ENCODE peak calls at places on chromosomes 2 and 18, in nine cellular contexts. Q is activated naive CD8-positive, alpha-beta T cell treated with anti-CD3 and anti-CD28 coated beads, Interleukin-2, amount 50 U/mL, for 24 hours; K is right atrium auricular region; H is HFF-Myc; Y is mesothelial cell of epicardium; G is foreskin fibroblast; C is stimulated activated CD4-positive, alpha-beta T cell treated with anti-CD3 and anti-CD28 coated beads, Interleukin-12 subunit alpha, Interleukin-12 subunit beta, amount 100 ng/mL, for 4 hours; E is AG09309; J is mucosa of gallbladder. A is an unnamed sample.

GRCh38 chr2:99818842-99819241 is 323.5 kb downstream of the AFF3 start:
- DNase-seq in Q (no peak), K (no peak), H (no peak), Y (no peak), G (peak), C (no peak), E (no peak), J (no peak), A (no peak)

GRCh38 chr2:144827404-144827803 is 307.5 kb upstream of the ZEB2 start:
- DNase-seq in Q (no peak), K (no peak), H (no peak), Y (no peak), G (no peak), C (no peak), E (no peak), J (no peak), A (no peak)

GRCh38 chr18:32552421-32553030 is 81.8 kb upstream of the GAREM1 start:
- DNase-seq in Q (peak), K (no peak), H (peak), Y (no peak), G (peak), C (peak), E (peak), J (peak), A (no peak)

GRCh38 chr2:168851674-168852320 is 38.4 kb downstream of the SPC25 start:
- DNase-seq in Q (no peak), K (no peak), H (peak), Y (no peak), G (peak), C (no peak), E (peak), J (peak), A (peak)

GRCh38 chr2:5319493-5319892 is 372.7 kb upstream of the SOX11 start:
- DNase-seq in Q (no peak), K (no peak), H (no peak), Y (no peak), G (no peak), C (no peak), E (no peak), J (no peak), A (no peak)

GRCh38 chr2:6654279-6654678 is 211.4 kb downstream of the CMPK2 start:
- DNase-seq in Q (no peak), K (no peak), H (no peak), Y (no peak), G (no peak), C (no peak), E (no peak), J (no peak), A (no peak)

GRCh38 chr2:25342372-25343186 is 854 bp upstream of the DNMT3A start:
- DNase-seq in Q (peak), K (peak), H (no peak), Y (peak), G (peak), C (peak), E (peak), J (peak), A (peak)

GRCh38 chr2:210318891-210319290 is 3.9 kb upstream of the MYL1 start:
- DNase-seq in Q (no peak), K (no peak), H (no peak), Y (no peak), G (no peak), C (no peak), E (no peak), J (no peak), A (no peak)

GRCh38 chr2:85862426-85862825 is 26.4 kb downstream of the ST3GAL5 start:
- DNase-seq in Q (peak), K (no peak), H (no peak), Y (no peak), G (no peak), C (no peak), E (no peak), J (no peak), A (no peak)

GRCh38 chr2:37439131-37439642 is 94.8 kb downstream of the QPCT start:
- DNase-seq in Q (no peak), K (no peak), H (no peak), Y (no peak), G (no peak), C (no peak), E (no peak), J (no peak), A (no peak)

GRCh38 chr2:180614776-180615175 is 365.6 kb upstream of the UBE2E3 start:
- DNase-seq in Q (no peak), K (no peak), H (no peak), Y (no peak), G (peak), C (no peak), E (no peak), J (no peak), A (no peak)

GRCh38 chr18:36441426-36441870 is 143.9 kb downstream of the FHOD3 start:
- DNase-seq in Q (no peak), K (no peak), H (no peak), Y (no peak), G (no peak), C (no peak), E (no peak), J (no peak), A (no peak)